ENCODE peak calls at places on chromosomes 12 and 14, in six cellular contexts. P is activated naive CD4-positive, alpha-beta T cell; D is iris pigment epithelial cell; X is NCI-H1105; T is anterior cingulate cortex; A is neuronal stem cell. E is an unnamed sample.

GRCh38 chr14:96592591-96593388 is 90.6 kb downstream of the PAPOLA start:
- DNase-seq in P (peak), D (peak), X (no peak), T (peak), A (peak), E (no peak)

GRCh38 chr14:68952544-68953535 is 26.3 kb downstream of the ACTN1 start:
- DNase-seq in P (no peak), D (peak), X (no peak), T (no peak), A (no peak), E (no peak)

GRCh38 chr14:101480022-101480746 is 81.1 kb upstream of the DIO3 start:
- DNase-seq in P (no peak), D (no peak), X (no peak), T (no peak), A (no peak), E (no peak)

GRCh38 chr14:91241848-91242247 is 2.7 kb downstream of the GPR68 start:
- DNase-seq in P (no peak), D (no peak), X (no peak), T (no peak), A (no peak), E (no peak)

GRCh38 chr12:32644455-32644854 is 34.6 kb upstream of the DNM1L start:
- DNase-seq in P (no peak), D (peak), X (no peak), T (no peak), A (no peak), E (no peak)

GRCh38 chr14:33642080-33642479 is 308.8 kb downstream of the EGLN3 start:
- DNase-seq in P (no peak), D (no peak), X (no peak), T (no peak), A (peak), E (no peak)

GRCh38 chr12:23816394-23816851 is 133.0 kb downstream of the SOX5 start:
- DNase-seq in P (no peak), D (no peak), X (no peak), T (no peak), A (no peak), E (no peak)

GRCh38 chr14:69535230-69535848 is 39.3 kb downstream of the CCDC177 start:
- DNase-seq in P (no peak), D (peak), X (peak), T (peak), A (peak), E (no peak)

GRCh38 chr14:88613552-88614010 is 50.7 kb downstream of the ZC3H14 start:
- DNase-seq in P (no peak), D (peak), X (no peak), T (no peak), A (no peak), E (no peak)